ENCODE peak calls at places on chromosomes 16 and 17, in six cellular contexts. E, V, S, K, I and F are unnamed samples.

GRCh38 chr16:85120006-85120340 is 7.7 kb upstream of the CIBAR2 start:
- DNase-seq in V (no peak), S (no peak), K (no peak), I (no peak), E (no peak), F (no peak)

GRCh38 chr17:37725601-37726146 is 19.2 kb downstream of the HNF1B start:
- DNase-seq in V (no peak), S (no peak), K (no peak), I (no peak), E (no peak), F (no peak)

GRCh38 chr16:80931661-80931984 is 75.1 kb downstream of the CMC2 start:
- DNase-seq in I (no peak), V (no peak), S (no peak), K (no peak), E (no peak), F (no peak)

GRCh38 chr17:79243996-79244395 is 169.4 kb downstream of the ENGASE start:
- DNase-seq in I (no peak), E (no peak), K (no peak), V (no peak), S (no peak), F (no peak)

GRCh38 chr17:1958134-1958881 is 66.8 kb downstream of the RTN4RL1 start:
- DNase-seq in I (peak), K (no peak), V (peak), S (no peak), E (no peak), F (no peak)

GRCh38 chr17:41521574-41522261 is 3.0 kb upstream of the KRT15 start:
- DNase-seq in V (no peak), S (no peak), K (peak), I (peak), E (peak), F (no peak)

GRCh38 chr17:22704674-22705073 is 1012.4 kb downstream of the KCNJ18 start:
- DNase-seq in K (no peak), E (peak), I (no peak), V (no peak), S (no peak), F (no peak)

GRCh38 chr17:14672830-14673229 is 371.9 kb downstream of the HS3ST3B1 start:
- DNase-seq in I (no peak), K (no peak), E (no peak), V (no peak), S (no peak), F (no peak)

GRCh38 chr16:19909750-19910322 is 25.2 kb upstream of the GPRC5B start:
- DNase-seq in K (no peak), V (no peak), I (no peak), E (no peak), S (no peak), F (no peak)

GRCh38 chr16:50326835-50327465 is 41.8 kb downstream of the BRD7 start:
- DNase-seq in V (no peak), S (peak), K (no peak), E (peak), I (no peak), F (no peak)

GRCh38 chr17:45705123-45706009 is 78.8 kb upstream of the CRHR1 start:
- DNase-seq in S (no peak), E (peak), K (no peak), V (no peak), I (peak), F (no peak)

GRCh38 chr17:46782250-46782953 is 36.1 kb downstream of the WNT3 start:
- DNase-seq in V (no peak), S (peak), I (peak), E (peak), K (peak), F (no peak)

GRCh38 chr16:23785842-23786241 is 31.0 kb downstream of the CHP2 start:
- DNase-seq in K (no peak), V (no peak), S (no peak), I (no peak), E (no peak), F (no peak)

GRCh38 chr17:67221062-67221998 is 23.7 kb downstream of the HELZ start:
- DNase-seq in I (peak), E (peak), V (no peak), K (no peak), S (no peak), F (peak)